ENCODE peak calls at places on chromosomes 7 and 10, in ten cellular contexts. W is right lobe of liver, V is tibial nerve, Q is SK-N-SH, K is AG04450, A is HL-60, G is breast epithelium, O is RWPE1, F is aorta, J is upper lobe of right lung. U is an unnamed sample.

GRCh38 chr10:122362621-122363020 is 11.9 kb upstream of the PLEKHA1 start:
- DNase-seq in W (no peak), V (no peak), Q (no peak), K (no peak), A (no peak), G (no peak), O (peak; percentile 51), F (no peak), J (no peak), U (no peak)

GRCh38 chr7:134613623-134614347 is 32.9 kb upstream of the BPGM start:
- DNase-seq in W (no peak), V (no peak), Q (no peak), K (peak; percentile 91), A (peak; percentile 31), G (no peak), O (peak; percentile 62), F (peak; percentile 54), J (no peak), U (no peak)

GRCh38 chr7:30505174-30505697 is 607 bp upstream of the GGCT start:
- DNase-seq in W (no peak), V (no peak), Q (no peak), K (no peak), A (no peak), G (no peak), O (no peak), F (no peak), J (no peak), U (no peak)

GRCh38 chr10:69359089-69360025 is 57.4 kb downstream of the TACR2 start:
- DNase-seq in W (no peak), V (no peak), Q (no peak), K (no peak), A (peak; percentile 80), G (no peak), O (no peak), F (no peak), J (no peak), U (no peak)

GRCh38 chr7:44767912-44768662 is 19.4 kb downstream of the ZMIZ2 start:
- DNase-seq in W (peak; percentile 81), V (peak; percentile 64), Q (peak; percentile 51), K (peak; percentile 68), A (peak; percentile 56), G (no peak), O (no peak), F (no peak), J (peak; percentile 69), U (no peak)

GRCh38 chr10:71222541-71223364 is 10.4 kb downstream of the UNC5B start:
- DNase-seq in W (peak; percentile 38), V (no peak), Q (no peak), K (no peak), A (no peak), G (peak; percentile 28), O (no peak), F (no peak), J (peak; percentile 47), U (peak; percentile 88)

GRCh38 chr7:139284252-139284896 is 53.3 kb downstream of the UBN2 start:
- DNase-seq in W (no peak), V (no peak), Q (no peak), K (no peak), A (no peak), G (no peak), O (no peak), F (no peak), J (no peak), U (no peak)

GRCh38 chr10:13857465-13857864 is 270.7 kb downstream of the PRPF18 start:
- DNase-seq in W (no peak), V (no peak), Q (no peak), K (no peak), A (no peak), G (no peak), O (no peak), F (no peak), J (no peak), U (no peak)

GRCh38 chr10:114357591-114357990 is 46.7 kb downstream of the AFAP1L2 start:
- DNase-seq in W (no peak), V (no peak), Q (no peak), K (no peak), A (no peak), G (no peak), O (no peak), F (no peak), J (no peak), U (no peak)

GRCh38 chr10:114359953-114360345 is 44.4 kb downstream of the AFAP1L2 start:
- DNase-seq in W (no peak), V (no peak), Q (no peak), K (no peak), A (no peak), G (no peak), O (no peak), F (no peak), J (no peak), U (no peak)

GRCh38 chr10:114359041-114359952 is 45.0 kb downstream of the AFAP1L2 start:
- DNase-seq in W (no peak), V (no peak), Q (no peak), K (no peak), A (no peak), G (no peak), O (no peak), F (no peak), J (no peak), U (no peak)

GRCh38 chr10:114353383-114353782 is 50.9 kb downstream of the AFAP1L2 start:
- DNase-seq in W (no peak), V (no peak), Q (no peak), K (no peak), A (no peak), G (no peak), O (no peak), F (no peak), J (no peak), U (no peak)

GRCh38 chr10:114356786-114357588 is 47.3 kb downstream of the AFAP1L2 start:
- DNase-seq in W (no peak), V (no peak), Q (no peak), K (peak; percentile 44), A (no peak), G (no peak), O (peak; percentile 39), F (no peak), J (no peak), U (no peak)
- H3K27ac ChIP-seq in W (no peak overlapping the region), V (peak overlapping the region; percentile 4), Q (no peak overlapping the region), K (peak overlapping the region; percentile 22), A (no peak overlapping the region), G (peak overlapping the region; percentile 63), O (no peak overlapping the region), F (no peak overlapping the region), J (no peak overlapping the region), U (no peak overlapping the region)

GRCh38 chr10:78299861-78300453 is 266.3 kb downstream of the RPS24 start:
- DNase-seq in W (peak; percentile 46), V (no peak), Q (no peak), K (no peak), A (peak; percentile 91), G (no peak), O (no peak), F (peak; percentile 85), J (peak; percentile 58), U (no peak)

GRCh38 chr10:78298835-78299234 is 265.2 kb downstream of the RPS24 start:
- DNase-seq in W (peak; percentile 14), V (no peak), Q (no peak), K (no peak), A (no peak), G (no peak), O (no peak), F (no peak), J (peak; percentile 51), U (no peak)

GRCh38 chr10:78296794-78297193 is 263.1 kb downstream of the RPS24 start:
- DNase-seq in W (no peak), V (no peak), Q (no peak), K (no peak), A (no peak), G (no peak), O (no peak), F (no peak), J (no peak), U (no peak)

GRCh38 chr10:78300526-78300925 is 266.9 kb downstream of the RPS24 start:
- DNase-seq in W (peak; percentile 19), V (no peak), Q (no peak), K (no peak), A (no peak), G (no peak), O (no peak), F (no peak), J (peak; percentile 38), U (no peak)

DNA sequence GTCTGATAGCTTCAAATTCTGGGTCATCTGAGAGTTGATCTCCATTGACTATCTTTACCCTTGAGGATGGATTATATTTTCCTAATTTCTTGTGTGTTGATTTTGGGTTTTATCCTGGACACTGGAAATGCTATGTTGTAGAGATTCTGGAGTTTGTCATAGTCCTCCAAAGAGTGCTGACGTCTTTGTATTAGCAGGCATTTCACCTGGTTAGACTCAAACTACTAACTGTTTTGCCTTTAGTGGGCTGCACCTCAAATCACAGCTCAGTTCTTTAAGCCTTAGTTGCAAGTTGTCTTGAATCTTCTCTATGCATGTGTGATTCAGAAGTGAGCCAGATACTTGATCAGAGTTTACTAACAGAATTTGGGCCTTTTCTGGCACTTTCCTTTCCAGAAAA is 264.3 kb downstream of the RPS24 start:
- DNase-seq in W (no peak), V (no peak), Q (no peak), K (no peak), A (no peak), G (no peak), O (no peak), F (no peak), J (no peak), U (no peak)
- H3K27ac ChIP-seq in W (no peak overlapping the region), V (no peak overlapping the region), Q (no peak overlapping the region), K (no peak overlapping the region), A (no peak overlapping the region), G (no peak overlapping the region), O (no peak overlapping the region), F (no peak overlapping the region), J (no peak overlapping the region), U (no peak overlapping the region)

DNA sequence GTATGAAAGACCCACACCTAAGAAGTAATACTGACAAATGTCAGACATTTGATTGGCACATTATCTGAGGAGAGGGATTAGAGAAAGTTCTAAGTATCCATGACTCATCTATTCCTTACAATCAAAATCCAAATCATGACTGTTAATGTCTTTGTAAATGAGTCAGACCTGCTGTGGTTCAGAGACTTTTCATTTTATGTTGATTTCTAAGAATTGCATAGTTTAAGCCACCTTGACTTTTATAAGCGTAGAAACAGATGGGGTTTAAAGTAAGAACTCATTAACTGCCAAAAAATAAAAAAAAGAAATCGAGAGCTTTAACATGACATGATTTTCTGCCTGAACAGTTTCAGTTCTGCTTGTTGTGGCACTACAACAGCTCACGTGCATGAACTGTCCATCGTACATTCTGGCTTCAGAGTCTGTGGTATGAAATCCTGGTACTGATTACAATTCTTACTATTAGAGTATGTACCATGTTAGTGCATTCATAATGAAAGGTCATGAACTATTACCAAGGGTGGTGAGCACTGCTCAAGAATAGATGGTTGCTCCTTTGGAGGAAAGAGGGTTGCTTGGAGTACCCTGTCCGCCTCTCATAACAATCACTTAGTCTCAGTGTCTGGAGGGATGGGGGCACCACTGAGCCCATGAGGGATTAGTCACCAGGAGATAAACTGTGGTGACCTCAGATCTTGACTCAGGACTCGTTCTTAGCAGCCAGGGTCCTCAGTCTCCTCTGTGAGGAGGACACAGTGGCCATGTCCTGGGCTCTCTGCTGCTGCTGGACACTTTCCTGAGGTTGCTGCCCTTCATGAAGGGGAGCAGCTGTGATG is 42.2 kb downstream of the ACSM6 start:
- DNase-seq in W (no peak), V (no peak), Q (no peak), K (no peak), A (no peak), G (no peak), O (peak; percentile 81), F (no peak), J (no peak), U (no peak)
- H3K27ac ChIP-seq in W (no peak overlapping the region), V (no peak overlapping the region), Q (peak overlapping the region; percentile 71), K (peak overlapping the region; percentile 77), A (no peak overlapping the region), G (no peak overlapping the region), O (peak overlapping the region; percentile 96), F (no peak overlapping the region), J (no peak overlapping the region), U (no peak overlapping the region)

GRCh38 chr7:101991860-101992259 is 174.4 kb downstream of the CUX1 start:
- DNase-seq in W (no peak), V (no peak), Q (no peak), K (no peak), A (no peak), G (no peak), O (no peak), F (no peak), J (no peak), U (no peak)
- H3K27ac ChIP-seq in W (no peak overlapping the region), V (no peak overlapping the region), Q (no peak overlapping the region), K (no peak overlapping the region), A (no peak overlapping the region), G (no peak overlapping the region), O (no peak overlapping the region), F (no peak overlapping the region), J (no peak overlapping the region), U (no peak overlapping the region)